ENCODE peak calls at places on chromosome 9, in four cellular contexts. One of them, this sample, is unnamed.

GRCh38 chr9:79257671-79258410 is 313.9 kb upstream of the TLE4 start:
- DNase-seq in fibroblast of mammary gland: no peak
- DNase-seq in fibroblast of lung: peak
- DNase-seq in CD8-positive, alpha-beta T cell: no peak
- DNase-seq in this sample: no peak

GRCh38 chr9:971901-972511 is 4.4 kb upstream of the DMRT3 start:
- DNase-seq in CD8-positive, alpha-beta T cell: no peak
- DNase-seq in fibroblast of lung: no peak
- DNase-seq in fibroblast of mammary gland: no peak
- DNase-seq in this sample: no peak

GRCh38 chr9:70021026-70021571 is 22.5 kb upstream of the MAMDC2 start:
- DNase-seq in fibroblast of mammary gland: peak
- DNase-seq in fibroblast of lung: peak
- DNase-seq in CD8-positive, alpha-beta T cell: no peak
- DNase-seq in this sample: peak

GRCh38 chr9:123637940-123638634 is 282.1 kb downstream of the CRB2 start:
- DNase-seq in fibroblast of lung: peak
- DNase-seq in fibroblast of mammary gland: no peak
- DNase-seq in CD8-positive, alpha-beta T cell: no peak
- DNase-seq in this sample: peak

GRCh38 chr9:86531273-86531672 is 177.1 kb upstream of the TUT7 start:
- DNase-seq in fibroblast of lung: no peak
- DNase-seq in fibroblast of mammary gland: peak
- DNase-seq in CD8-positive, alpha-beta T cell: no peak
- DNase-seq in this sample: peak

GRCh38 chr9:28770226-28770625 is 1196.9 kb upstream of the C9orf72 start:
- DNase-seq in fibroblast of mammary gland: no peak
- DNase-seq in CD8-positive, alpha-beta T cell: no peak
- DNase-seq in fibroblast of lung: no peak
- DNase-seq in this sample: no peak

GRCh38 chr9:122835313-122835731 is 6.9 kb upstream of the PDCL start:
- DNase-seq in fibroblast of mammary gland: no peak
- DNase-seq in CD8-positive, alpha-beta T cell: peak
- DNase-seq in fibroblast of lung: no peak
- DNase-seq in this sample: no peak

GRCh38 chr9:88532320-88532719 is 2.7 kb upstream of the NXNL2 start:
- DNase-seq in CD8-positive, alpha-beta T cell: no peak
- DNase-seq in fibroblast of mammary gland: peak
- DNase-seq in fibroblast of lung: peak
- DNase-seq in this sample: no peak

GRCh38 chr9:132087438-132088030 is 7.9 kb upstream of the MED27 start:
- DNase-seq in fibroblast of mammary gland: no peak
- DNase-seq in CD8-positive, alpha-beta T cell: no peak
- DNase-seq in fibroblast of lung: no peak
- DNase-seq in this sample: no peak

GRCh38 chr9:112396872-112397271 is 17.0 kb downstream of the HSDL2 start:
- DNase-seq in fibroblast of lung: no peak
- DNase-seq in fibroblast of mammary gland: no peak
- DNase-seq in CD8-positive, alpha-beta T cell: no peak
- DNase-seq in this sample: no peak

GRCh38 chr9:27351438-27351837 is 54.5 kb upstream of the EQTN start:
- DNase-seq in CD8-positive, alpha-beta T cell: no peak
- DNase-seq in fibroblast of mammary gland: no peak
- DNase-seq in fibroblast of lung: no peak
- DNase-seq in this sample: no peak

GRCh38 chr9:123167474-123167873 is 100.9 kb downstream of the STRBP start:
- DNase-seq in CD8-positive, alpha-beta T cell: no peak
- DNase-seq in fibroblast of lung: no peak
- DNase-seq in fibroblast of mammary gland: no peak
- DNase-seq in this sample: no peak

GRCh38 chr9:130039504-130040147 is 3.4 kb downstream of the FNBP1 start:
- DNase-seq in CD8-positive, alpha-beta T cell: no peak
- DNase-seq in fibroblast of mammary gland: no peak
- DNase-seq in fibroblast of lung: peak
- DNase-seq in this sample: no peak

GRCh38 chr9:106862115-106862945 is 636 bp upstream of the ZNF462 start:
- DNase-seq in fibroblast of mammary gland: no peak
- DNase-seq in CD8-positive, alpha-beta T cell: no peak
- DNase-seq in fibroblast of lung: peak
- DNase-seq in this sample: no peak

GRCh38 chr9:8855046-8855445 is 1055.5 kb upstream of the DMAC1 start:
- DNase-seq in fibroblast of mammary gland: peak
- DNase-seq in CD8-positive, alpha-beta T cell: no peak
- DNase-seq in fibroblast of lung: peak
- DNase-seq in this sample: no peak

GRCh38 chr9:131727184-131727785 is 12.6 kb downstream of the RAPGEF1 start:
- DNase-seq in fibroblast of mammary gland: peak
- DNase-seq in fibroblast of lung: peak
- DNase-seq in CD8-positive, alpha-beta T cell: no peak
- DNase-seq in this sample: no peak

GRCh38 chr9:92983984-92984589 is 36.8 kb downstream of the FGD3 start:
- DNase-seq in CD8-positive, alpha-beta T cell: no peak
- DNase-seq in fibroblast of mammary gland: peak
- DNase-seq in fibroblast of lung: no peak
- DNase-seq in this sample: no peak

GRCh38 chr9:83794051-83794450 is 23.5 kb downstream of the GKAP1 start:
- DNase-seq in fibroblast of lung: no peak
- DNase-seq in CD8-positive, alpha-beta T cell: no peak
- DNase-seq in fibroblast of mammary gland: no peak
- DNase-seq in this sample: no peak

GRCh38 chr9:94827584-94828304 is 101.2 kb downstream of the AOPEP start:
- DNase-seq in CD8-positive, alpha-beta T cell: no peak
- DNase-seq in fibroblast of mammary gland: peak
- DNase-seq in fibroblast of lung: peak
- DNase-seq in this sample: no peak

GRCh38 chr9:6382681-6383080 is 30.3 kb upstream of the UHRF2 start:
- DNase-seq in CD8-positive, alpha-beta T cell: no peak
- DNase-seq in fibroblast of mammary gland: peak
- DNase-seq in fibroblast of lung: peak
- DNase-seq in this sample: no peak

GRCh38 chr9:33880562-33881089 is 63.7 kb downstream of the UBE2R2 start:
- DNase-seq in fibroblast of mammary gland: no peak
- DNase-seq in fibroblast of lung: no peak
- DNase-seq in CD8-positive, alpha-beta T cell: no peak
- DNase-seq in this sample: no peak

GRCh38 chr9:97923529-97924108 is 1.3 kb upstream of the TRMO start:
- DNase-seq in CD8-positive, alpha-beta T cell: peak
- DNase-seq in fibroblast of lung: peak
- DNase-seq in fibroblast of mammary gland: peak
- DNase-seq in this sample: no peak

GRCh38 chr9:129932303-129933151 is 97.3 kb downstream of the USP20 start:
- DNase-seq in CD8-positive, alpha-beta T cell: no peak
- DNase-seq in fibroblast of lung: peak
- DNase-seq in fibroblast of mammary gland: peak
- DNase-seq in this sample: no peak

DNA sequence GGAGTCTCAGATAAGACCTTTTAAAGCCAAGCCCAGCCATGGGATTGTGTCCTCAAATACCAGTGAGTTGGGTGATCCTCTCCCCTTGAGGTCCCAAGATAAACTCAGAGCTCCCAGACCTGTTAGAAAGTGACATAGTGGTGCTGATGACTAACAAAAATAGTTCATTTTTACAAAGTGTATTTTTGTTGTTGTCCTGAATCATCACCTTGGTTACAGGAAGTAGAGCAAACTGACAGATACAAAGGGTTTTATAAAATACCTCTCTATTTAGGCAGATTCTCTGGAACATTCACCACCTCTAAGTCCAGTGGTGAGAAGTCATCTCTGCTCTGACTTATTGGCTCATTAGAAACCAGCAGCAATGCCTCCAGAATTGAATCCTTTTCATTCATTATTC is 259.3 kb downstream of the CEMIP2 start:
- DNase-seq in fibroblast of lung: no peak
- DNase-seq in CD8-positive, alpha-beta T cell: no peak
- DNase-seq in fibroblast of mammary gland: peak
- DNase-seq in this sample: no peak
- TF ChIP-seq CTCF in fibroblast of lung: no peak
- TF ChIP-seq CTCF in CD8-positive, alpha-beta T cell: no peak
- TF ChIP-seq CTCF in fibroblast of mammary gland: no peak
- TF ChIP-seq CTCF in this sample: no peak

DNA sequence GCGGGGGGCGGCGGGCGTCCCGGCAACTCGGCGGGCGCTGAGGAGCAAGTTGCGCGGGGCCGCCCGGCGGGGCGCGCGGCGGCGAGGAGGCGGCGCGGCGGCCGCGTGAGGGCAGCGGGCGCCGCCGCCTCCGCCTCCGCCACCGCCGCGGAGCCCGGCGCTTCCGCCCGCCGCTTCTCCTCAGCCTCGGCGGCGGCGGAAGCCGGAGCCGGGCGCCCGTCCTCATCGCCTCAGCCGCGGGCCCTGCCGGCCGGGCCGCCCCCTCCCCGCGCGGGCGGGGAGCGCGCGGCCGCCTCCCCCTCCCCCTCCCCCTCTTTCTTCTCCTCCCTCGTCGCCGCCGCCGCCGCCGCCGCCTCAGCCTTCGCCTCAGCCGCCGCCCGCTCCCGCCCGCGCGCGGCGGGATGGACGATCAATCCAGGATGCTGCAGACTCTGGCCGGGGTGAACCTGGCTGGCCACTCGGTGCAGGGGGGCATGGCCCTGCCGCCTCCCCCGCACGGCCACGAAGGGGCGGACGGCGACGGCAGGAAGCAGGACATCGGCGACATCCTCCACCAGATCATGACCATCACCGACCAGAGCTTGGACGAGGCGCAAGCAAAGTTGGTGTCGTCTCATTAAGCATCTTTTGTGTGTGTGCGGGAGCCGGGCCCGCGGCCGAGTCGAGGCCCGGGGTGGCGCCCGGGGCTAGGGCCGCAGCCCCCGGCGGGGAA is at the start of gene PBX3:
- DNase-seq in CD8-positive, alpha-beta T cell: peak
- DNase-seq in fibroblast of mammary gland: no peak
- DNase-seq in fibroblast of lung: peak
- DNase-seq in this sample: no peak
- H3K4me3 ChIP-seq in CD8-positive, alpha-beta T cell: peak
- H3K4me3 ChIP-seq in fibroblast of mammary gland: peak
- H3K4me3 ChIP-seq in fibroblast of lung: peak
- H3K4me3 ChIP-seq in this sample: peak

GRCh38 chr9:124762633-124763032 is 8.5 kb downstream of the NR6A1 start:
- DNase-seq in CD8-positive, alpha-beta T cell: no peak
- DNase-seq in fibroblast of lung: no peak
- DNase-seq in fibroblast of mammary gland: no peak
- DNase-seq in this sample: no peak

GRCh38 chr9:124766326-124766725 is 4.8 kb downstream of the NR6A1 start:
- DNase-seq in fibroblast of mammary gland: no peak
- DNase-seq in fibroblast of lung: no peak
- DNase-seq in CD8-positive, alpha-beta T cell: no peak
- DNase-seq in this sample: no peak

GRCh38 chr9:124766815-124767554 is 4.1 kb downstream of the NR6A1 start:
- DNase-seq in fibroblast of lung: no peak
- DNase-seq in CD8-positive, alpha-beta T cell: no peak
- DNase-seq in fibroblast of mammary gland: no peak
- DNase-seq in this sample: no peak

GRCh38 chr9:124765439-124765835 is 5.7 kb downstream of the NR6A1 start:
- DNase-seq in CD8-positive, alpha-beta T cell: no peak
- DNase-seq in fibroblast of mammary gland: no peak
- DNase-seq in fibroblast of lung: no peak
- DNase-seq in this sample: no peak

GRCh38 chr9:124764774-124765438 is 6.2 kb downstream of the NR6A1 start:
- DNase-seq in fibroblast of mammary gland: no peak
- DNase-seq in fibroblast of lung: no peak
- DNase-seq in CD8-positive, alpha-beta T cell: no peak
- DNase-seq in this sample: no peak
- TF ChIP-seq CTCF in fibroblast of mammary gland: peak
- TF ChIP-seq CTCF in fibroblast of lung: no peak
- TF ChIP-seq CTCF in CD8-positive, alpha-beta T cell: no peak
- TF ChIP-seq CTCF in this sample: peak

DNA sequence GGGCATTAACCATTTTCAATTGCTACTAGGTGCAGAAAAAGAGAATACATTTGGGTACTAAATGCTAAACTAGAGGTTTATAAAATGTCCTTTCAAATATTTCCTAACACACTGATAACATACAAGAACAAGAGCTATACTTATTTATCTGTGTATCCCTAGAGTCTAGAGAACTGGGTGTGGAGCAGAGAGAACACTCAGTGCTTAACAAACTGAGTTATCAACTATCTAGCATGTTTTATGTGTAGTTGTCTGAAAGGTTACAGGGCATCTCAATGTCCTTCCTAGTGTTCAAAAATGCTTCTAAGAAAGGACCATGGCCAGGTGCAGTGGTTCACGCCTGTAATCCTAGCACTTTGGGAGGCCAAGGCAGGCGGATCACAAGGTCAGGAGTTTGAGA is 40.3 kb downstream of the NR6A1 start:
- DNase-seq in fibroblast of lung: no peak
- DNase-seq in CD8-positive, alpha-beta T cell: no peak
- DNase-seq in fibroblast of mammary gland: no peak
- DNase-seq in this sample: no peak
- H3K4me3 ChIP-seq in fibroblast of lung: no peak
- H3K4me3 ChIP-seq in CD8-positive, alpha-beta T cell: no peak
- H3K4me3 ChIP-seq in fibroblast of mammary gland: no peak
- H3K4me3 ChIP-seq in this sample: no peak

DNA sequence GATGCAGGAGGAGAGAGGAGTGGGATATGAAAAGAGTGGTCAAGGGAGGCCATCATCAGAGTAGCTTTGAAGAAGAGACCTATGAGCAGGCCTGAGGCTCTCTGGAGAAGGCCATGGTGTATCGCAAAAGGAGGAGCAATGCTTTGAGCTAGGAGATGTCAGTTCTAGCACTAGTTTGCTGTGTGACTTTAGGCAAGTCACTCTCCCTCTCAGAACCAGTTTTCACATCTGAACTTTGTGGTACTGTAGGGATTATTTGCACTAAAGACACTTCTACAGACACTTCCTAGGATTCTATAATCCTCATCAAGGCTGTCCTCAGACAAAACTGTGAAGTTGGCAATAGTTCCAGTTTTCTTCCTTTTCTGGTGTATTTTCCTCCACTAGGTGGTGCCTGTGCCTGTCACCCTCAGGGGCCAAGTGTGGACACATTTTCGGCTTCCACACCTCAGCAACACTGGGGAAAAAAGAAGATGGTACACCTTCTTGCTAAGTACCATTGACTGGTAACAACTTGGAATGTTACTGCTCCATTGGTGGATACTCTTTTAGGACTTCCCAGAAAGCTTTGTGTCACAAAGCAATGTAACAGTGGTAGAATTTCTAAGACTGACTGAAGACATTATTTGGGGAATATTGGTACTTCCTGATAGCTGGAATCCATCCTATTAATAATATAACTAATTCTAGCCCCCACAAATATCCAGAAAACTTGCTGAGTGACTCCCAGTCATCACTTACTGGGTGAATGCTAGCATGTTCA is 9.9 kb downstream of the PAPPA start:
- DNase-seq in fibroblast of lung: no peak
- DNase-seq in fibroblast of mammary gland: peak
- DNase-seq in CD8-positive, alpha-beta T cell: no peak
- DNase-seq in this sample: no peak
- TF ChIP-seq CTCF in fibroblast of lung: no peak
- TF ChIP-seq CTCF in fibroblast of mammary gland: peak
- TF ChIP-seq CTCF in CD8-positive, alpha-beta T cell: no peak
- TF ChIP-seq CTCF in this sample: peak

DNA sequence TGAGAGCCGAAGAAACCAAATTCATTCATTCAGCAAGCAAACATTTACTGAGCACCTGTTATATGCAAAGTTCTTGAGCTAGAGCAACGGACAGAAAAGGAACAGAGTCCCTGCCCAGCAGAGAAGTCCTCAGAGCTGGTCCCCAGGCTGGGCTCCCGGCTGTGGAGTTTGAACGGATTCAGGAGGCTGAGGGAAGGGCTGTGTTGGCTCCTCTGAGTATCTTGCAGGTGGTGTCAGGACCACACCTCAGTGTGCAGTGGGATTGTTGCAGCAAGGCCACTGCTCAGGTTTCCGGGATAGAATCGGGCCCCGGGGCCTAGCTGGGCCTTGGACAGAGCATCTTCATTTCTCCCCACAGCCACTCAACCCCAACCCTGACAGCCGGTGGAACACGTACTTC is 5.1 kb downstream of the TBC1D13 start:
- DNase-seq in CD8-positive, alpha-beta T cell: no peak
- DNase-seq in fibroblast of lung: no peak
- DNase-seq in fibroblast of mammary gland: no peak
- DNase-seq in this sample: no peak
- H3K4me3 ChIP-seq in CD8-positive, alpha-beta T cell: no peak
- H3K4me3 ChIP-seq in fibroblast of lung: no peak
- H3K4me3 ChIP-seq in fibroblast of mammary gland: no peak
- H3K4me3 ChIP-seq in this sample: no peak

This sample was measured in AG09309.